ENCODE peak calls at places on chromosomes 2 and 18, in four cellular contexts. One of them, this sample, is unnamed.

GRCh38 chr2:14628906-14629305 is 3.6 kb upstream of the LRATD1 start:
- DNase-seq in K562: no peak
- DNase-seq in HepG2: no peak
- DNase-seq in GM12878: no peak
- DNase-seq in this sample: no peak

GRCh38 chr18:27780061-27780740 is 396.7 kb downstream of the CDH2 start:
- DNase-seq in K562: no peak
- DNase-seq in HepG2: no peak
- DNase-seq in GM12878: no peak
- DNase-seq in this sample: no peak

GRCh38 chr2:9693138-9693520 is 62.3 kb upstream of the YWHAQ start:
- DNase-seq in K562: no peak
- DNase-seq in HepG2: no peak
- DNase-seq in GM12878: no peak
- DNase-seq in this sample: no peak

GRCh38 chr2:59776726-59777008 is 776.8 kb downstream of the BCL11A start:
- DNase-seq in K562: no peak
- DNase-seq in HepG2: no peak
- DNase-seq in GM12878: no peak
- DNase-seq in this sample: no peak

GRCh38 chr2:6760132-6760531 is 105.6 kb downstream of the CMPK2 start:
- DNase-seq in K562: no peak
- DNase-seq in HepG2: no peak
- DNase-seq in GM12878: no peak
- DNase-seq in this sample: no peak

GRCh38 chr2:211468881-211469280 is 912.5 kb downstream of the CPS1 start:
- DNase-seq in K562: no peak
- DNase-seq in HepG2: no peak
- DNase-seq in GM12878: no peak
- DNase-seq in this sample: no peak

GRCh38 chr2:238970553-238971081 is 122.7 kb downstream of the TWIST2 start:
- DNase-seq in K562: peak
- DNase-seq in HepG2: peak
- DNase-seq in GM12878: no peak
- DNase-seq in this sample: peak

GRCh38 chr18:32771871-32772499 is 838 bp downstream of the KLHL14 start:
- DNase-seq in K562: no peak
- DNase-seq in HepG2: no peak
- DNase-seq in GM12878: no peak
- DNase-seq in this sample: peak

GRCh38 chr2:149169653-149170052 is 131.2 kb downstream of the LYPD6B start:
- DNase-seq in K562: no peak
- DNase-seq in HepG2: no peak
- DNase-seq in GM12878: no peak
- DNase-seq in this sample: no peak

DNA sequence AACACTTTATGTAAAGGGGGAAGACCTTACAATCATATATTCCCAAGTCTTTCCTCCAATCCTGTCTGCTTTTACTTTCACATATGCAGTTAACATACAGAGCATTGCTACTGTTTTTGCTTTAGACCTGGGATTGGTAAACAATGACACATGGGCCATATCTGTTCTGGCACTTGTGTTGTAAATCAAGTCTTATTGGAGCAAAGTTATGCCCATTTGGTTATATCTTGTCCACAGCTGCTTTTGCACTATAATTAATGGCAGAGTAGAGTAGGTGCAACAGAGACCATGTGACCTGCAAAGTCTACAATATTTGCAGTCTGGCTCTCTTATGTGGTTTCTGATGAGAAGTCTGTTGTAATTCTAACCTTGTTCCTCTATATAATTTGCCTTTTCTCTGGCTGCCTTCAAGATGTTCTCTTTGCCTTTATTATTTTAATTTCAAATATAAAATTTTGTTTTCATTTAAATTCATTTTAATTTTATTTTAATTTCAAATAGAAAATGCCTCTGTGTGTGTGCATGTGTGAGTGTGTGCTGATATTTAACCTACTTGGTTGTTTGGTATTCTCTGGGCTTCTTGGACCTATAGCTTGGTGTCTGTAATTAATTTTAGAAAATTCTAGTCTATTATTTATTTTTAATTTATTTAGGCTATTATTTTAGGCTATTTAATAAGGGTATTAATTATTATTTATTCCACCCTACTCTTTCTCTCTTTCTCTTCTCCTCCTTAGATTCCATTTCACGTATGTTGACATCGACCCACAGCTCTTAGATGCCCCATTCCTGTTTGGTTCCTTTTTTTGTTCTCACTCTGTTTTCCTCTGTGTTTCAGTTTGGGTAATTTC is 16.8 kb upstream of the LPIN1 start:
- DNase-seq in K562: no peak
- DNase-seq in HepG2: no peak
- DNase-seq in GM12878: no peak
- DNase-seq in this sample: no peak
- TF ChIP-seq FOXM1 in K562: no peak
- TF ChIP-seq FOXM1 in HepG2: no peak
- TF ChIP-seq FOXM1 in GM12878: no peak
- TF ChIP-seq FOXM1 in this sample: no peak

GRCh38 chr2:74373985-74374384 is 6.1 kb downstream of the DCTN1 start:
- DNase-seq in K562: no peak
- DNase-seq in HepG2: no peak
- DNase-seq in GM12878: no peak
- DNase-seq in this sample: no peak

GRCh38 chr2:74373189-74373588 is 6.9 kb downstream of the DCTN1 start:
- DNase-seq in K562: peak
- DNase-seq in HepG2: no peak
- DNase-seq in GM12878: no peak
- DNase-seq in this sample: peak

GRCh38 chr2:74375838-74376237 is 4.3 kb downstream of the DCTN1 start:
- DNase-seq in K562: no peak
- DNase-seq in HepG2: no peak
- DNase-seq in GM12878: no peak
- DNase-seq in this sample: no peak

GRCh38 chr2:74372674-74373073 is 7.4 kb downstream of the DCTN1 start:
- DNase-seq in K562: no peak
- DNase-seq in HepG2: no peak
- DNase-seq in GM12878: no peak
- DNase-seq in this sample: no peak

GRCh38 chr2:74374509-74375205 is 5.5 kb downstream of the DCTN1 start:
- DNase-seq in K562: peak
- DNase-seq in HepG2: no peak
- DNase-seq in GM12878: no peak
- DNase-seq in this sample: peak
- TF ChIP-seq SP1 in K562: no peak
- TF ChIP-seq SP1 in HepG2: no peak
- TF ChIP-seq SP1 in GM12878: no peak
- TF ChIP-seq SP1 in this sample: no peak

DNA sequence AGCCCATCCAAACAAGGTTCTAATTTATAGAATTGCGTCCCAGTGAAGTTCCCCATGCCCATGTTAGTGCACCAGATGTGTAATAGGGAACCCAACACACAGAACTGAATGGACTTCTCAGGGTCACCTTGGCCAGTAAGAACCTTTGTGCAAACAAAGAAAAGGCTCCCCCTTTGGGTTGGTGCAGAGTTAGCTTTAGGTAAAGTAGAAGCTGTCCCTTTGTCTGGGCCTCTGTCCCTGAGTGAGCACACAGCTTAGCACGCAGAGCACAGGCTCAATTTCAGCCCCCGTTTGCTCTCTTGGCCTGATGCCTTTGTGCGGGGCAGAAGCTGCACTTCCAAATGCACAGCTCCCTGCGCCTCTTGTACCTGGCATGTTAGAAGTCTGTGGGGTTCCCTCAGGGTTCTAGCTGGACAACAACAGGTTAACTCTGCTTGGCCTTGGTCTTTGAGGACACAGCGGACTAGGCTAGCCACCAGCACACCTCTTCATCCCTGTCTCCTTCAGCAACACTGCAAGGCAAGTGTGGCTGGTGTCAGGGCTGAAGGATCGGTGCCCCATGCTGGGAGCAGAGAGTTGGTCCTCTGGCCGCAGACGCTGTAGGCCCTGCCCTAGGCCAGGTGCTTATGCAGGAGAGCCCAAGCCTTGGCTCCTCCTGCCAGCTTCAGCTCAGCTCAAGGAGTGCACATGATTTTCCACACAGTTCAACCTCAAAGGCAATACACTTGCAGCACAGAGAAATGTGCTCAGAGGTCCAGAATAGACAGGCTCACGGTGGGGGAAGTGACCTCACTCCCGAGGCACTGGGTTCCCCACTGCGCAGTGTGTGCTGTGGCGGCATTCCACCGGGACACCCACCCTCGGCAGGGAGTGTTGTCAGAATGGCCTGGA is 73.3 kb upstream of the FOSL2 start:
- DNase-seq in K562: no peak
- DNase-seq in HepG2: peak
- DNase-seq in GM12878: no peak
- DNase-seq in this sample: no peak
- TF ChIP-seq FOXM1 in K562: no peak
- TF ChIP-seq FOXM1 in HepG2: no peak
- TF ChIP-seq FOXM1 in GM12878: no peak
- TF ChIP-seq FOXM1 in this sample: no peak

DNA sequence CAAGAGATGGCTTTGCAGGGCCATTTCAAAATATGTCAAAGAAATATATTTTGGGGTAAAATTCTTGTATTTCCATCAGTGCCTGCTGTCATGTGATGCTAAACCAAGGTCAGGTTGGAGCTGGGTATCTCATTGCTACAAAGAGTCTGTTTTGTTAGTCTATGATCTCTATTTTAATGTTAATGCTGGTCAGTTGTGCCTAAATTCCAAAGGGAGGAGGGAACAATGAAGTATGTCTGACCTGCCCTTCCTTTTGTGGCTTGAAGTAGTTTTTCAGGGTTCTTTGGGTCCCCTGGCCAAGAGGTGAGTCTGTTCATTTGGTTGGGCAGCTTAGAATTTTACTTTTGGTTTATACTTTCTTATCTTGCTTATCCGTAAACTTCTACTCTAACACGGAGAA is 61.6 kb upstream of the DYNAP start:
- DNase-seq in K562: no peak
- DNase-seq in HepG2: no peak
- DNase-seq in GM12878: no peak
- DNase-seq in this sample: no peak
- TF ChIP-seq SP1 in K562: no peak
- TF ChIP-seq SP1 in HepG2: no peak
- TF ChIP-seq SP1 in GM12878: no peak
- TF ChIP-seq SP1 in this sample: no peak

DNA sequence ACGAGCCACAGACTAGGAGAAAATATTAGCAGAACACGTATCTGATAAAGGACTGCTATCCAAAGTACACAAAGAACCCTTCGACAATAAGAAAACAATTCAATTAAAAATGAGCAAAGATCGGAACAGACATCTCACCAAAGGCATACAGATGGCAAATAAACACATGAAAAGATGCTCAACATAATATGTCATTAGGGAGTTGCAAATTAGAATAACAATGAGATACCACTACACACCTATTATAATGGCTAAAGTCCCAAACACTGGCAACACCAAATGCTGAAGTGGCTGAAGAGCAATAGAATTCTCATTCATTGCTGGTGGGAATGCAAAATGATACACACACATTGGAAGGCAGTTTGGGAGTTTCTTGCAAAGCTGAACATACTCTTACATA is 33.1 kb downstream of the SERTAD2 start:
- DNase-seq in K562: no peak
- DNase-seq in HepG2: no peak
- DNase-seq in GM12878: no peak
- DNase-seq in this sample: no peak
- TF ChIP-seq FOXM1 in K562: no peak
- TF ChIP-seq FOXM1 in HepG2: no peak
- TF ChIP-seq FOXM1 in GM12878: no peak
- TF ChIP-seq FOXM1 in this sample: no peak

GRCh38 chr2:72778410-72778809 is 47.4 kb downstream of the EXOC6B start:
- DNase-seq in K562: no peak
- DNase-seq in HepG2: peak
- DNase-seq in GM12878: no peak
- DNase-seq in this sample: no peak

GRCh38 chr2:72780483-72780882 is 45.4 kb downstream of the EXOC6B start:
- DNase-seq in K562: no peak
- DNase-seq in HepG2: peak
- DNase-seq in GM12878: no peak
- DNase-seq in this sample: no peak

GRCh38 chr2:72782520-72782919 is 43.3 kb downstream of the EXOC6B start:
- DNase-seq in K562: no peak
- DNase-seq in HepG2: no peak
- DNase-seq in GM12878: no peak
- DNase-seq in this sample: no peak

GRCh38 chr2:72779495-72779894 is 46.3 kb downstream of the EXOC6B start:
- DNase-seq in K562: no peak
- DNase-seq in HepG2: no peak
- DNase-seq in GM12878: no peak
- DNase-seq in this sample: no peak

DNA sequence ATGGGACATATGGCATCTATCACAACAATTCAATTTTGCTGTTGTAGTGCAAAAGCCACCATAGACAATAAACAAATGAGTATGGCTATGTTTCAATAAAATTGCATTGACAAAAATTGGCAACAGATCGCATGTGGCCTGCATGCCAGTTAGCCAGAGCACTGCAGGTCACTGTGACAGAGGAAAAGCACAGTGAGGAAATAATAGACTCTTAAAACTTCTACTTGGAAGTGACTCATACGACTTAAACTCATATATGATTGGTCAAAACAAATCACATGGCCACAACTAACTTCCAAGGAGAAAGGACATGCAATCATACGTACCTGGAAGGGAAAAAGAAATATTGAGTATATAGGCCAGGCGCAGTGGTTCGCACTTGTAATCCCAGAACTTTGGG is 44.3 kb downstream of the EXOC6B start:
- DNase-seq in K562: no peak
- DNase-seq in HepG2: no peak
- DNase-seq in GM12878: no peak
- DNase-seq in this sample: no peak
- TF ChIP-seq SP1 in K562: no peak
- TF ChIP-seq SP1 in HepG2: no peak
- TF ChIP-seq SP1 in GM12878: no peak
- TF ChIP-seq SP1 in this sample: no peak